ENCODE peak calls at places on chromosomes 12 and 14, in six cellular contexts. Y, H, B, X, F and R are unnamed samples.

GRCh38 chr12:47740536-47741339 is 15.4 kb upstream of the ENDOU start:
- DNase-seq in Y (no peak), X (no peak), H (no peak), B (no peak), F (peak; percentile 44), R (no peak)

GRCh38 chr12:68392376-68392775 is 60.2 kb upstream of the MDM1 start:
- DNase-seq in H (no peak), B (no peak), X (no peak), F (no peak), Y (no peak), R (no peak)

GRCh38 chr14:93090826-93091583 is 24.7 kb downstream of the ITPK1 start:
- DNase-seq in Y (no peak), H (no peak), F (no peak), X (no peak), B (no peak), R (no peak)

GRCh38 chr12:109739747-109740693 is 26.4 kb downstream of the FAM222A start:
- DNase-seq in Y (no peak), H (peak; percentile 32), B (peak; percentile 69), X (peak; percentile 12), F (no peak), R (peak; percentile 3)

GRCh38 chr12:63867026-63867425 is 22.5 kb downstream of the SRGAP1 start:
- DNase-seq in H (no peak), Y (no peak), B (no peak), F (no peak), X (no peak), R (no peak)

GRCh38 chr14:60242420-60242819 is 6.6 kb upstream of the PPM1A start:
- DNase-seq in H (no peak), Y (no peak), X (no peak), B (no peak), F (no peak), R (no peak)

GRCh38 chr14:54815016-54815415 is 87.6 kb downstream of the GCH1 start:
- DNase-seq in X (peak; percentile 61), H (no peak), Y (no peak), F (no peak), B (no peak), R (no peak)

GRCh38 chr12:28961948-28962384 is 187.1 kb upstream of the FAR2 start:
- DNase-seq in X (no peak), B (no peak), Y (no peak), H (no peak), F (no peak), R (no peak)

GRCh38 chr14:37081220-37081619 is 91.2 kb downstream of the SLC25A21 start:
- DNase-seq in Y (no peak), B (no peak), F (no peak), X (no peak), H (no peak), R (no peak)

GRCh38 chr12:53751336-53752191 is at the start of gene CISTR:
- DNase-seq in B (peak; percentile 45), F (peak; percentile 75), H (peak; percentile 65), X (peak; percentile 30), Y (no peak), R (no peak)

GRCh38 chr12:16359512-16360491 is 12.4 kb downstream of the MGST1 start:
- DNase-seq in B (peak; percentile 83), Y (peak; percentile 44), H (peak; percentile 78), F (no peak), X (peak; percentile 54), R (no peak)

GRCh38 chr14:100132903-100133510 is 26.4 kb downstream of the DEGS2 start:
- DNase-seq in Y (no peak), F (no peak), H (no peak), X (no peak), B (no peak), R (no peak)

GRCh38 chr14:95700221-95700976 is 13.5 kb downstream of the TCL1A start:
- DNase-seq in X (no peak), B (no peak), H (no peak), Y (no peak), F (no peak), R (no peak)

GRCh38 chr14:95703341-95703740 is 10.6 kb downstream of the TCL1A start:
- DNase-seq in B (no peak), H (no peak), F (no peak), X (no peak), Y (no peak), R (no peak)

GRCh38 chr14:95705518-95705917 is 8.4 kb downstream of the TCL1A start:
- DNase-seq in F (no peak), X (no peak), Y (no peak), B (no peak), H (no peak), R (no peak)

GRCh38 chr14:95701846-95702221 is 12.1 kb downstream of the TCL1A start:
- DNase-seq in H (no peak), Y (no peak), B (no peak), X (no peak), F (no peak), R (peak; percentile 27)

DNA sequence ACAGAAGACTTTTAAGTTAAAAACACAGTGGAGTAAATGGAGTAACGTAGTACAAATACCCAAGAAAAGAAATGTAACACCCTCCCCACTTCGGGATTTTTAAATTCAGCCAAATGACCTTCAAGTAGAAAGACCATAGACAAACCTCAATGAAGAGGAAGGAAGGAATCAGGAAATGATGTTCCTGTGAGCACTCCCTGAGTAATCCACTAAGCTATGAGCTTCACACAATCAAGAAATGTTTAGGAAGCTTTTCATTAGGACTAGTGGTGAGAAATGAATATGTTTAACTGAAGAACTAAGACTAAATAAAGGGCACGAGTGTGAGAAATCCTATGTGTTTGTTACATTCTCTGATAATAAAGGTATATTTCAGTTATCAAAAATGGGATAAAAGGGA is 10.1 kb downstream of the TCL1A start:
- DNase-seq in H (no peak), Y (no peak), X (no peak), B (no peak), F (no peak), R (no peak)
- TF ChIP-seq CTCF in H (no peak), Y (no peak), X (no peak), B (no peak), F (no peak), R (no peak)

GRCh38 chr12:119544780-119545625 is 48.6 kb upstream of the TMEM233 start:
- DNase-seq in B (peak; percentile 68), Y (peak; percentile 82), X (peak; percentile 33), F (peak; percentile 67), H (peak; percentile 77), R (peak; percentile 22)

GRCh38 chr12:119546340-119546739 is 47.2 kb upstream of the TMEM233 start:
- DNase-seq in H (no peak), Y (no peak), F (no peak), X (no peak), B (no peak), R (no peak)

GRCh38 chr12:119540476-119540875 is 53.1 kb upstream of the TMEM233 start:
- DNase-seq in Y (no peak), B (no peak), X (no peak), H (no peak), F (no peak), R (no peak)
- TF ChIP-seq CTCF in Y (no peak), B (no peak), X (no peak), H (no peak), F (no peak), R (no peak)

GRCh38 chr12:40684986-40685385 is 7.3 kb upstream of the CNTN1 start:
- DNase-seq in H (no peak), B (no peak), X (no peak), Y (no peak), F (no peak), R (no peak)
- TF ChIP-seq CTCF in H (no peak), B (no peak), X (no peak), Y (no peak), F (no peak), R (no peak)

DNA sequence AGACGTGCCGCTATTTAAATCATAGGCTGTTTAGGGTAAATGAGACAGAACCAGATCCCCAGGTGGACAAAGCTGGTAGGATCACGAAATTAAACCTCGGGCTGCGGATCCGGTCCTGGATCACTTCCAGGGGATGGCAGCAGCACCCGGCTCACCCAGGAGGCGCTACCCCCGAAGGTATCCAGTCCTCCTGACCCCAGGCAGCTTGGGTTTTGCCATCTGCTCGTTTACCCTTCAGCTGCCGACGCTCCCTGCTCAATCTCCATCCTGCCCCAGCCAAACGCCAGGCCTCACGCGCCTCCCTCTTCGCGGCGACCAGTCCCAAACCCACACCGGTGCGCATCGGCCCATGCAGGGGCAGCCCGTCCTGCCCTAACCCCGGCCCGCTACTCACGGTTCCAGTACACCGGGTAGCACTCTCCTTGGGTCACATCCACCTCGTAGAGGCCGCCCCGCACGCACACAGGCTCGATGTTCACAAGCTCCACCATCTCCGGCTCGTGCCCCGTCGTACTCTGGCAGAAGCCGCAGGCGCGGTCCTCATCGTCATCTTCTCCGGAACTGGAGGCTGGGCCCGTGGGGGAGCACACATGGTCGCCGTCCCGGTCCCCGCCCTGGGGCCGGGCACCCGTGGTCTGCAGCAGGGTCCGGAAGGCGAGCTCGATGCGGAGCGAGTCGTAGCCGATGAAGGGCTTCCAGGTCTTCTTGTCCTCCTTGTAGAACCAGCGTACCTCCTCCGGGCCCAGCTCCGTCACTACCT is 1.1 kb downstream of the DDHD1 start:
- DNase-seq in Y (peak; percentile 38), H (peak; percentile 52), F (peak; percentile 54), X (peak; percentile 58), B (peak; percentile 46), R (peak; percentile 35)
- TF ChIP-seq CTCF in Y (no peak), H (no peak), F (peak; percentile 26), X (no peak), B (no peak), R (no peak)